ENCODE peak calls at places on chromosomes 5 and 9, in five cellular contexts. One of them, this sample, is unnamed.

GRCh38 chr9:92154016-92154415 is 38.8 kb upstream of the SPTLC1 start:
- DNase-seq in fibroblast of mammary gland: no peak
- DNase-seq in fibroblast of pulmonary artery: no peak
- DNase-seq in colonic mucosa: peak
- DNase-seq in GM12865: no peak
- DNase-seq in this sample: no peak

GRCh38 chr9:16986441-16987387 is 116.2 kb upstream of the BNC2 start:
- DNase-seq in fibroblast of mammary gland: peak
- DNase-seq in fibroblast of pulmonary artery: peak
- DNase-seq in colonic mucosa: no peak
- DNase-seq in GM12865: no peak
- DNase-seq in this sample: peak

GRCh38 chr5:63220244-63220643 is 641.6 kb downstream of the LRRC70 start:
- DNase-seq in fibroblast of mammary gland: no peak
- DNase-seq in fibroblast of pulmonary artery: no peak
- DNase-seq in colonic mucosa: no peak
- DNase-seq in GM12865: no peak
- DNase-seq in this sample: no peak

GRCh38 chr9:89996717-89997116 is 391.9 kb downstream of the GADD45G start:
- DNase-seq in fibroblast of mammary gland: peak
- DNase-seq in fibroblast of pulmonary artery: no peak
- DNase-seq in colonic mucosa: peak
- DNase-seq in GM12865: no peak
- DNase-seq in this sample: no peak

GRCh38 chr5:6822068-6822467 is 108.8 kb downstream of the TENT4A start:
- DNase-seq in fibroblast of mammary gland: no peak
- DNase-seq in fibroblast of pulmonary artery: no peak
- DNase-seq in colonic mucosa: no peak
- DNase-seq in GM12865: no peak
- DNase-seq in this sample: no peak

GRCh38 chr9:371349-371748 is 156.7 kb downstream of the DOCK8 start:
- DNase-seq in fibroblast of mammary gland: peak
- DNase-seq in fibroblast of pulmonary artery: no peak
- DNase-seq in colonic mucosa: no peak
- DNase-seq in GM12865: no peak
- DNase-seq in this sample: no peak

GRCh38 chr9:103674271-103674670 is 419.8 kb upstream of the SMC2 start:
- DNase-seq in fibroblast of mammary gland: no peak
- DNase-seq in fibroblast of pulmonary artery: no peak
- DNase-seq in colonic mucosa: no peak
- DNase-seq in GM12865: no peak
- DNase-seq in this sample: no peak

GRCh38 chr5:140925806-140926205 is 293 bp upstream of the PCDHAC1 start:
- DNase-seq in fibroblast of mammary gland: no peak
- DNase-seq in fibroblast of pulmonary artery: no peak
- DNase-seq in colonic mucosa: no peak
- DNase-seq in GM12865: no peak
- DNase-seq in this sample: no peak

GRCh38 chr5:143413964-143414669 is 10.6 kb upstream of the NR3C1 start:
- DNase-seq in fibroblast of mammary gland: no peak
- DNase-seq in fibroblast of pulmonary artery: no peak
- DNase-seq in colonic mucosa: no peak
- DNase-seq in GM12865: peak
- DNase-seq in this sample: no peak

GRCh38 chr5:128674837-128675446 is 136.9 kb upstream of the FBN2 start:
- DNase-seq in fibroblast of mammary gland: peak
- DNase-seq in fibroblast of pulmonary artery: peak
- DNase-seq in colonic mucosa: peak
- DNase-seq in GM12865: peak
- DNase-seq in this sample: peak

GRCh38 chr9:116900543-116900942 is 213.4 kb downstream of the TRIM32 start:
- DNase-seq in fibroblast of mammary gland: no peak
- DNase-seq in fibroblast of pulmonary artery: no peak
- DNase-seq in colonic mucosa: no peak
- DNase-seq in GM12865: no peak
- DNase-seq in this sample: no peak

GRCh38 chr9:116901260-116901659 is 214.2 kb downstream of the TRIM32 start:
- DNase-seq in fibroblast of mammary gland: no peak
- DNase-seq in fibroblast of pulmonary artery: no peak
- DNase-seq in colonic mucosa: no peak
- DNase-seq in GM12865: no peak
- DNase-seq in this sample: no peak

GRCh38 chr9:116907989-116908388 is 220.9 kb downstream of the TRIM32 start:
- DNase-seq in fibroblast of mammary gland: no peak
- DNase-seq in fibroblast of pulmonary artery: no peak
- DNase-seq in colonic mucosa: no peak
- DNase-seq in GM12865: no peak
- DNase-seq in this sample: no peak

GRCh38 chr9:116905131-116905724 is 218.1 kb downstream of the TRIM32 start:
- DNase-seq in fibroblast of mammary gland: no peak
- DNase-seq in fibroblast of pulmonary artery: no peak
- DNase-seq in colonic mucosa: no peak
- DNase-seq in GM12865: no peak
- DNase-seq in this sample: no peak

DNA sequence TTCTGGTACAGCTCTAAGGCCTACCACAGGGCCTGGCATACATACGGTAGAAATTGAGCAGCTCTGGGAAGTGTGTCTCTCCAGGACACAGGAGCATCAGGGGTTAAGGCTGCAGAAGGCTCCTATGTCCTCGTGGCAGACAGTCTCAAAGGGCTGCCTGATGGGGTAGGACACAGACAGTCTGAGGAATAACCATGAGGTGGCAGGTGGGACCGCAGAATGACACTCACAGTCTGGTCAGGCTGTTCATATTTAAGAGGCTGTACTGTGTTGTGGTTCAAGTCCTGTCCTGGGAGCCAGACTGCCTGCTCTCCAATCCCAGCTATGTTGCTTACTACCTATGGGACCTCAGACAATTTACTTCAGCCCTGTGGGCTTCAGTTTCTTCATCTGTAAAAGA is 217.1 kb downstream of the TRIM32 start:
- DNase-seq in fibroblast of mammary gland: no peak
- DNase-seq in fibroblast of pulmonary artery: no peak
- DNase-seq in colonic mucosa: no peak
- DNase-seq in GM12865: peak
- DNase-seq in this sample: no peak
- TF ChIP-seq CTCF in fibroblast of mammary gland: no peak
- TF ChIP-seq CTCF in fibroblast of pulmonary artery: no peak
- TF ChIP-seq CTCF in colonic mucosa: no peak
- TF ChIP-seq CTCF in GM12865: no peak
- TF ChIP-seq CTCF in this sample: no peak

GRCh38 chr9:132879443-132880310 is 979 bp downstream of the SPACA9 start:
- DNase-seq in fibroblast of mammary gland: no peak
- DNase-seq in fibroblast of pulmonary artery: no peak
- DNase-seq in colonic mucosa: no peak
- DNase-seq in GM12865: no peak
- DNase-seq in this sample: no peak
- H3K4me3 ChIP-seq in fibroblast of mammary gland: no peak
- H3K4me3 ChIP-seq in fibroblast of pulmonary artery: peak
- H3K4me3 ChIP-seq in colonic mucosa: no peak
- H3K4me3 ChIP-seq in GM12865: no peak
- H3K4me3 ChIP-seq in this sample: no peak

GRCh38 chr5:38519476-38519875 is 37.0 kb downstream of the LIFR start:
- DNase-seq in fibroblast of mammary gland: no peak
- DNase-seq in fibroblast of pulmonary artery: no peak
- DNase-seq in colonic mucosa: no peak
- DNase-seq in GM12865: no peak
- DNase-seq in this sample: no peak

GRCh38 chr5:38518341-38518740 is 38.1 kb downstream of the LIFR start:
- DNase-seq in fibroblast of mammary gland: peak
- DNase-seq in fibroblast of pulmonary artery: no peak
- DNase-seq in colonic mucosa: no peak
- DNase-seq in GM12865: no peak
- DNase-seq in this sample: no peak

GRCh38 chr5:38515081-38515480 is 41.4 kb downstream of the LIFR start:
- DNase-seq in fibroblast of mammary gland: no peak
- DNase-seq in fibroblast of pulmonary artery: no peak
- DNase-seq in colonic mucosa: no peak
- DNase-seq in GM12865: no peak
- DNase-seq in this sample: no peak

DNA sequence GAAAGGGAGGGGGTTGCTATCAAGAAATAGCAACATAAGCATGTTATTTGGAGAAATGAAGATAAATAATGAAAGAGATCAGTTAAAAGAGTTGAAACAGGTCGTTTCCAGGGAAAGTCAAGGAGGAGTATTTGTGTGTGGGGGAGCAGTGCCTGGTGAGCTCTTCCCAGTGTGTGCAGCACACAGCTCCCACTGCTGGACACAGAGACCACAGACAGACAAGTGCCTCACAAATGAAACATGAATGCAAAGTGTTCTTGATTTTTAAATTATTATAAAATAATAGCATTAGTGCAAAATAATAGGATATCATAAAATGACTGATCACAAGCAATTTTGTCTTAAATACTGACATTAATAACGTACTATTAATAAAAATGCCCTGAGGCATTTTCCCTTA is 40.8 kb downstream of the LIFR start:
- DNase-seq in fibroblast of mammary gland: peak
- DNase-seq in fibroblast of pulmonary artery: peak
- DNase-seq in colonic mucosa: no peak
- DNase-seq in GM12865: no peak
- DNase-seq in this sample: no peak
- TF ChIP-seq CTCF in fibroblast of mammary gland: peak
- TF ChIP-seq CTCF in fibroblast of pulmonary artery: peak
- TF ChIP-seq CTCF in colonic mucosa: no peak
- TF ChIP-seq CTCF in GM12865: no peak
- TF ChIP-seq CTCF in this sample: peak

DNA sequence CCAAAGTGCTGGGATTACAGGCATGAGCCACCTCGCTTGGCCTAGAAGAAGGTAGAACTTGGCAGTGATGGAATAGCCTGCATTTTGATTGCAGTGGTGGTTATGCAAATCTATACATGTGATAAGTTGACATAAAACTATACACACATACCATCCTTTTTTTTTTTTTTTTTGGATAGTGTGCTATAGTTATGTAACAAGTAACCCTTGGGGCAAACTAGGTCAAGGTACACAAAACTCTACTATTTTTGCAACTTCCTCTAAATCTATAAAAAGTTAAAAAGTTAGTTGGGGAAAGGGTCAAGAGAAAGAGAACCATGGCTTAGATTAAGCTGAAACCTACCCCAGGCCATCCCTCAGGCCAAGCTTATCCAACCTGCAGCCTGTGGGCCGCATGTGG is 11.1 kb downstream of the TRIM14 start:
- DNase-seq in fibroblast of mammary gland: no peak
- DNase-seq in fibroblast of pulmonary artery: no peak
- DNase-seq in colonic mucosa: no peak
- DNase-seq in GM12865: peak
- DNase-seq in this sample: no peak
- H3K4me3 ChIP-seq in fibroblast of mammary gland: no peak
- H3K4me3 ChIP-seq in fibroblast of pulmonary artery: no peak
- H3K4me3 ChIP-seq in colonic mucosa: no peak
- H3K4me3 ChIP-seq in GM12865: no peak
- H3K4me3 ChIP-seq in this sample: no peak